ENCODE peak calls at places on chromosome 14, in six cellular contexts. Y is activated T-helper 1 cell treated with Interleukin-2 at 50 U/mL for 16 hours; Q is HT1080; T is activated naive CD4-positive, alpha-beta T cell treated with anti-CD3 and anti-CD28 coated beads, Interleukin-2, amount 10 ng/mL, durations not matched to agents 7 days and 5 days; P is nephron progenitor cell; H is stimulated activated CD8-positive, alpha-beta memory T cell treated with anti-CD3 and anti-CD28 coated beads, Interleukin-15, amount 100 ng/mL, for 1 hour. D is an unnamed sample.
A peak's percentile ranks its signal among the peaks of the same experiment; 100 is the strongest.

GRCh38 chr14:68659021-68659931 is 133.6 kb downstream of the ZFP36L1 start:
- DNase-seq in Y (no peak), Q (no peak), T (no peak), P (peak; percentile 32), H (no peak), D (no peak)

GRCh38 chr14:100736269-100737180 is 9.8 kb downstream of the DLK1 start:
- DNase-seq in Y (no peak), Q (no peak), T (no peak), P (no peak), H (no peak), D (no peak)

GRCh38 chr14:44412858-44413569 is 94.1 kb downstream of the FSCB start:
- DNase-seq in Y (no peak), Q (no peak), T (no peak), P (no peak), H (no peak), D (no peak)

GRCh38 chr14:94654071-94654974 is 42.1 kb downstream of the SERPINA3 start:
- DNase-seq in Y (no peak), Q (no peak), T (no peak), P (no peak), H (no peak), D (no peak)

GRCh38 chr14:31881531-31882310 is 195.4 kb upstream of the ARHGAP5 start:
- DNase-seq in Y (no peak), Q (peak; percentile 76), T (no peak), P (no peak), H (no peak), D (no peak)

GRCh38 chr14:79417961-79418360 is 793.3 kb downstream of the DIO2 start:
- DNase-seq in Y (no peak), Q (no peak), T (no peak), P (no peak), H (no peak), D (no peak)

GRCh38 chr14:24458736-24459135 is 16.2 kb upstream of the SDR39U1 start:
- DNase-seq in Y (no peak), Q (no peak), T (no peak), P (no peak), H (no peak), D (no peak)

GRCh38 chr14:99809864-99810854 is 16.9 kb downstream of the EML1 start:
- DNase-seq in Y (no peak), Q (no peak), T (no peak), P (no peak), H (no peak), D (no peak)

GRCh38 chr14:105364100-105364708 is 34.1 kb upstream of the TEX22 start:
- DNase-seq in Y (peak; percentile 14), Q (no peak), T (peak; percentile 59), P (no peak), H (peak; percentile 17), D (no peak)

GRCh38 chr14:51653096-51653814 is 1.5 kb downstream of the FRMD6 start:
- DNase-seq in Y (no peak), Q (peak; percentile 79), T (no peak), P (no peak), H (no peak), D (no peak)

GRCh38 chr14:97713023-97713422 is 915.8 kb downstream of the VRK1 start:
- DNase-seq in Y (no peak), Q (peak; percentile 96), T (no peak), P (no peak), H (no peak), D (no peak)

GRCh38 chr14:104228221-104228620 is 89.8 kb downstream of the KIF26A start:
- DNase-seq in Y (no peak), Q (no peak), T (no peak), P (no peak), H (no peak), D (no peak)

GRCh38 chr14:79476133-79476532 is 735.2 kb downstream of the DIO2 start:
- DNase-seq in Y (no peak), Q (peak; percentile 10), T (no peak), P (no peak), H (no peak), D (no peak)

GRCh38 chr14:29216774-29217232 is 450.2 kb downstream of the FOXG1 start:
- DNase-seq in Y (no peak), Q (peak; percentile 48), T (no peak), P (no peak), H (no peak), D (no peak)

GRCh38 chr14:89241265-89241664 is 175.8 kb downstream of the FOXN3 start:
- DNase-seq in Y (no peak), Q (no peak), T (no peak), P (no peak), H (no peak), D (no peak)

GRCh38 chr14:59595071-59595470 is 18.5 kb upstream of the CCDC175 start:
- DNase-seq in Y (no peak), Q (no peak), T (no peak), P (no peak), H (no peak), D (no peak)

GRCh38 chr14:76377675-76378074 is 1.7 kb downstream of the ESRRB start:
- DNase-seq in Y (no peak), Q (no peak), T (no peak), P (no peak), H (no peak), D (no peak)

GRCh38 chr14:82052778-82053177 is 519.1 kb upstream of the SEL1L start:
- DNase-seq in Y (no peak), Q (no peak), T (no peak), P (no peak), H (no peak), D (no peak)

GRCh38 chr14:69107407-69108003 is 45.4 kb downstream of the DCAF5 start:
- DNase-seq in Y (no peak), Q (peak; percentile 69), T (peak; percentile 36), P (peak; percentile 19), H (no peak), D (no peak)

GRCh38 chr14:73427516-73428264 is 30.7 kb downstream of the NUMB start:
- DNase-seq in Y (no peak), Q (no peak), T (no peak), P (no peak), H (no peak), D (no peak)

GRCh38 chr14:99561827-99562226 is 42.2 kb downstream of the CCDC85C start:
- DNase-seq in Y (no peak), Q (no peak), T (no peak), P (no peak), H (no peak), D (no peak)

GRCh38 chr14:24398298-24398942 is 383 bp upstream of the NYNRIN start:
- DNase-seq in Y (no peak), Q (no peak), T (no peak), P (peak; percentile 42), H (no peak), D (no peak)

GRCh38 chr14:63267171-63267570 is 51.6 kb downstream of the GPHB5 start:
- DNase-seq in Y (no peak), Q (no peak), T (no peak), P (no peak), H (no peak), D (no peak)

GRCh38 chr14:86708846-86709339 is 1178.9 kb downstream of the FLRT2 start:
- DNase-seq in Y (no peak), Q (no peak), T (no peak), P (no peak), H (no peak), D (no peak)

GRCh38 chr14:59215353-59215752 is 26.9 kb downstream of the DAAM1 start:
- DNase-seq in Y (no peak), Q (no peak), T (no peak), P (no peak), H (no peak), D (no peak)

GRCh38 chr14:24861083-24861630 is 188.8 kb downstream of the STXBP6 start:
- DNase-seq in Y (no peak), Q (peak; percentile 71), T (no peak), P (no peak), H (no peak), D (no peak)

GRCh38 chr14:74838141-74838540 is 37.8 kb downstream of the PROX2 start:
- DNase-seq in Y (no peak), Q (no peak), T (no peak), P (no peak), H (no peak), D (no peak)

GRCh38 chr14:60641722-60642269 is 7.5 kb downstream of the SIX1 start:
- DNase-seq in Y (no peak), Q (no peak), T (no peak), P (no peak), H (no peak), D (no peak)

GRCh38 chr14:70808023-70808401 is 1.3 kb downstream of the MAP3K9 start:
- DNase-seq in Y (peak; percentile 29), Q (no peak), T (peak; percentile 80), P (peak; percentile 43), H (no peak), D (peak; percentile 22)

GRCh38 chr14:51008416-51008815 is 64.1 kb upstream of the PYGL start:
- DNase-seq in Y (no peak), Q (no peak), T (no peak), P (no peak), H (no peak), D (no peak)

GRCh38 chr14:67517083-67517482 is 16.0 kb upstream of the PLEKHH1 start:
- DNase-seq in Y (no peak), Q (peak; percentile 11), T (no peak), P (peak; percentile 19), H (no peak), D (no peak)

GRCh38 chr14:105026033-105026785 is 5.3 kb upstream of the CDCA4 start:
- DNase-seq in Y (no peak), Q (peak; percentile 95), T (no peak), P (no peak), H (no peak), D (no peak)

GRCh38 chr14:82642425-82642824 is 1108.8 kb upstream of the SEL1L start:
- DNase-seq in Y (no peak), Q (peak; percentile 74), T (peak; percentile 22), P (peak; percentile 65), H (no peak), D (no peak)

GRCh38 chr14:74684444-74684843 is 28.4 kb downstream of the AREL1 start:
- DNase-seq in Y (no peak), Q (no peak), T (no peak), P (no peak), H (no peak), D (no peak)

GRCh38 chr14:22821193-22822016 is 6.2 kb upstream of the SLC7A7 start:
- DNase-seq in Y (no peak), Q (no peak), T (no peak), P (no peak), H (no peak), D (no peak)

GRCh38 chr14:23494223-23494622 is 24.7 kb downstream of the NGDN start:
- DNase-seq in Y (no peak), Q (no peak), T (no peak), P (no peak), H (no peak), D (no peak)